ENCODE peak calls at places on chromosome 20, in eight cellular contexts. One of them, this sample, is unnamed.

GRCh38 chr20:53930651-53931504 is 139.5 kb downstream of the BCAS1 start:
- DNase-seq in brain microvascular endothelial cell: no peak
- DNase-seq in heart right ventricle: no peak
- DNase-seq in body of pancreas: no peak
- DNase-seq in IMR-90: peak; percentile 34
- DNase-seq in breast epithelium: no peak
- DNase-seq in fibroblast of the aortic adventitia: no peak
- DNase-seq in GM06990: no peak
- DNase-seq in this sample: no peak

GRCh38 chr20:17806739-17807441 is 107.1 kb downstream of the BANF2 start:
- DNase-seq in brain microvascular endothelial cell: peak; percentile 58
- DNase-seq in heart right ventricle: peak; percentile 88
- DNase-seq in body of pancreas: peak; percentile 94
- DNase-seq in IMR-90: peak; percentile 78
- DNase-seq in breast epithelium: no peak
- DNase-seq in fibroblast of the aortic adventitia: peak; percentile 93
- DNase-seq in GM06990: no peak
- DNase-seq in this sample: peak; percentile 74

GRCh38 chr20:46683939-46684750 is 5.1 kb downstream of the TP53RK start:
- DNase-seq in brain microvascular endothelial cell: peak; percentile 76
- DNase-seq in heart right ventricle: peak; percentile 38
- DNase-seq in body of pancreas: peak; percentile 62
- DNase-seq in IMR-90: peak; percentile 80
- DNase-seq in breast epithelium: no peak
- DNase-seq in fibroblast of the aortic adventitia: peak; percentile 79
- DNase-seq in GM06990: no peak
- DNase-seq in this sample: peak; percentile 51

GRCh38 chr20:11205769-11206362 is 532.1 kb upstream of the JAG1 start:
- DNase-seq in brain microvascular endothelial cell: no peak
- DNase-seq in heart right ventricle: no peak
- DNase-seq in body of pancreas: no peak
- DNase-seq in IMR-90: no peak
- DNase-seq in breast epithelium: no peak
- DNase-seq in fibroblast of the aortic adventitia: no peak
- DNase-seq in GM06990: no peak
- DNase-seq in this sample: no peak

GRCh38 chr20:17771206-17772004 is 71.6 kb downstream of the BANF2 start:
- DNase-seq in brain microvascular endothelial cell: peak; percentile 1
- DNase-seq in heart right ventricle: no peak
- DNase-seq in body of pancreas: no peak
- DNase-seq in IMR-90: no peak
- DNase-seq in breast epithelium: no peak
- DNase-seq in fibroblast of the aortic adventitia: no peak
- DNase-seq in GM06990: no peak
- DNase-seq in this sample: no peak

GRCh38 chr20:51122931-51123658 is 100.2 kb upstream of the KCNG1 start:
- DNase-seq in brain microvascular endothelial cell: no peak
- DNase-seq in heart right ventricle: no peak
- DNase-seq in body of pancreas: no peak
- DNase-seq in IMR-90: no peak
- DNase-seq in breast epithelium: no peak
- DNase-seq in fibroblast of the aortic adventitia: no peak
- DNase-seq in GM06990: no peak
- DNase-seq in this sample: no peak

GRCh38 chr20:11917663-11918062 is at the start of gene BTBD3:
- DNase-seq in brain microvascular endothelial cell: peak; percentile 51
- DNase-seq in heart right ventricle: peak; percentile 83
- DNase-seq in body of pancreas: peak; percentile 88
- DNase-seq in IMR-90: peak; percentile 79
- DNase-seq in breast epithelium: no peak
- DNase-seq in fibroblast of the aortic adventitia: peak; percentile 78
- DNase-seq in GM06990: no peak
- DNase-seq in this sample: peak; percentile 49

GRCh38 chr20:8646716-8647115 is 422.2 kb upstream of the PLCB4 start:
- DNase-seq in brain microvascular endothelial cell: no peak
- DNase-seq in heart right ventricle: no peak
- DNase-seq in body of pancreas: no peak
- DNase-seq in IMR-90: peak; percentile 83
- DNase-seq in breast epithelium: no peak
- DNase-seq in fibroblast of the aortic adventitia: peak; percentile 74
- DNase-seq in GM06990: no peak
- DNase-seq in this sample: peak; percentile 45

GRCh38 chr20:41927655-41928054 is 309.5 kb upstream of the CHD6 start:
- DNase-seq in brain microvascular endothelial cell: no peak
- DNase-seq in heart right ventricle: no peak
- DNase-seq in body of pancreas: no peak
- DNase-seq in IMR-90: no peak
- DNase-seq in breast epithelium: no peak
- DNase-seq in fibroblast of the aortic adventitia: no peak
- DNase-seq in GM06990: no peak
- DNase-seq in this sample: no peak

GRCh38 chr20:50005378-50006020 is 22.7 kb downstream of the SNAI1 start:
- DNase-seq in brain microvascular endothelial cell: no peak
- DNase-seq in heart right ventricle: peak; percentile 62
- DNase-seq in body of pancreas: no peak
- DNase-seq in IMR-90: no peak
- DNase-seq in breast epithelium: no peak
- DNase-seq in fibroblast of the aortic adventitia: no peak
- DNase-seq in GM06990: no peak
- DNase-seq in this sample: no peak

GRCh38 chr20:47027042-47027441 is 132.4 kb downstream of the EYA2 start:
- DNase-seq in brain microvascular endothelial cell: no peak
- DNase-seq in heart right ventricle: no peak
- DNase-seq in body of pancreas: no peak
- DNase-seq in IMR-90: no peak
- DNase-seq in breast epithelium: no peak
- DNase-seq in fibroblast of the aortic adventitia: peak; percentile 16
- DNase-seq in GM06990: no peak
- DNase-seq in this sample: no peak

GRCh38 chr20:36542516-36543186 is 1.3 kb downstream of the MYL9 start:
- DNase-seq in brain microvascular endothelial cell: no peak
- DNase-seq in heart right ventricle: no peak
- DNase-seq in body of pancreas: no peak
- DNase-seq in IMR-90: no peak
- DNase-seq in breast epithelium: no peak
- DNase-seq in fibroblast of the aortic adventitia: no peak
- DNase-seq in GM06990: no peak
- DNase-seq in this sample: no peak
- H3K4me3 ChIP-seq in brain microvascular endothelial cell: peak overlapping the region; percentile 92
- H3K4me3 ChIP-seq in heart right ventricle: peak overlapping the region; percentile 97
- H3K4me3 ChIP-seq in body of pancreas: no peak overlapping the region
- H3K4me3 ChIP-seq in IMR-90: peak overlapping the region; percentile 89
- H3K4me3 ChIP-seq in breast epithelium: peak overlapping the region; percentile 97
- H3K4me3 ChIP-seq in fibroblast of the aortic adventitia: peak overlapping the region; percentile 86
- H3K4me3 ChIP-seq in GM06990: no peak overlapping the region
- H3K4me3 ChIP-seq in this sample: peak overlapping the region; percentile 87

GRCh38 chr20:12975833-12976608 is 32.8 kb upstream of the SPTLC3 start:
- DNase-seq in brain microvascular endothelial cell: no peak
- DNase-seq in heart right ventricle: no peak
- DNase-seq in body of pancreas: no peak
- DNase-seq in IMR-90: no peak
- DNase-seq in breast epithelium: no peak
- DNase-seq in fibroblast of the aortic adventitia: no peak
- DNase-seq in GM06990: no peak
- DNase-seq in this sample: no peak

GRCh38 chr20:12982098-12982497 is 26.7 kb upstream of the SPTLC3 start:
- DNase-seq in brain microvascular endothelial cell: no peak
- DNase-seq in heart right ventricle: no peak
- DNase-seq in body of pancreas: no peak
- DNase-seq in IMR-90: no peak
- DNase-seq in breast epithelium: no peak
- DNase-seq in fibroblast of the aortic adventitia: no peak
- DNase-seq in GM06990: no peak
- DNase-seq in this sample: no peak

GRCh38 chr20:12978613-12979495 is 29.9 kb upstream of the SPTLC3 start:
- DNase-seq in brain microvascular endothelial cell: no peak
- DNase-seq in heart right ventricle: no peak
- DNase-seq in body of pancreas: no peak
- DNase-seq in IMR-90: no peak
- DNase-seq in breast epithelium: no peak
- DNase-seq in fibroblast of the aortic adventitia: no peak
- DNase-seq in GM06990: no peak
- DNase-seq in this sample: no peak

GRCh38 chr20:12976720-12977633 is 31.8 kb upstream of the SPTLC3 start:
- DNase-seq in brain microvascular endothelial cell: no peak
- DNase-seq in heart right ventricle: no peak
- DNase-seq in body of pancreas: no peak
- DNase-seq in IMR-90: no peak
- DNase-seq in breast epithelium: no peak
- DNase-seq in fibroblast of the aortic adventitia: no peak
- DNase-seq in GM06990: no peak
- DNase-seq in this sample: no peak

DNA sequence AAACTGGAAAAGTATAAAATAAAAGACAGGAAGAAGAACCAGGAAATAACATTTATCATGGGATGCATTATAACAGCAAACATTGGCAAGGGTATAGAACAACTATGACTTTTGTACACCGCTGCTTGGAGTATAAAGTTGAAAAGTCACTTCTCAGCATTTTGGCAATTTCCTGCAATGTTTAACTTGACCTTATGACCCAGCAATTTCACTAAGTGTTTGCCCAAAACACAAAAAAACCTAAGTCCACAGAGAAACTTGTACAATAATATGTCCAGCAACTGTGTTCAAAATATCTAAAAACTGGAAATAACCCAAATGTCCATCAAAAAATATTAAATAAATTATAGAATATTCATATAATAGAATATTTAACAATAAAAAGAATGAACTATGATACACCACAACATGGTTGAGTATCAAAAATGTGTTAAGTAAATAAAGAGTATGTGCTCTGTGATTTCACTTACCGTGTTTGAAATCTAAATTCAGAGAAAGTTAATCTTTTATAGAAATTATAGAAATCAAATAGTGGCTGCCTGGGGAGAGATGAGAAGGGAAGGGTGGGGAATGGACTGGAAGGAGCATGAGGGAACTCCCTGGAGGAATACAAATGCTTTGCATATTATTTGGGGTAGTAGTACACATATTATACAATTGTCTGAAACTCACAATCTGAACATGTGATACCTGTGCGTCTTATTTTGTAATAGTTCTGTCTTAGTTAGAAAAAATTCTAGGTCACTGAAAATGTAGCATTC is 31.0 kb upstream of the SPTLC3 start:
- DNase-seq in brain microvascular endothelial cell: no peak
- DNase-seq in heart right ventricle: no peak
- DNase-seq in body of pancreas: no peak
- DNase-seq in IMR-90: no peak
- DNase-seq in breast epithelium: no peak
- DNase-seq in fibroblast of the aortic adventitia: no peak
- DNase-seq in GM06990: no peak
- DNase-seq in this sample: no peak
- H3K4me3 ChIP-seq in brain microvascular endothelial cell: no peak overlapping the region
- H3K4me3 ChIP-seq in heart right ventricle: no peak overlapping the region
- H3K4me3 ChIP-seq in body of pancreas: no peak overlapping the region
- H3K4me3 ChIP-seq in IMR-90: no peak overlapping the region
- H3K4me3 ChIP-seq in breast epithelium: no peak overlapping the region
- H3K4me3 ChIP-seq in fibroblast of the aortic adventitia: no peak overlapping the region
- H3K4me3 ChIP-seq in GM06990: no peak overlapping the region
- H3K4me3 ChIP-seq in this sample: no peak overlapping the region

GRCh38 chr20:63502671-63503172 is 3.8 kb upstream of the EEF1A2 start:
- DNase-seq in brain microvascular endothelial cell: no peak
- DNase-seq in heart right ventricle: no peak
- DNase-seq in body of pancreas: peak; percentile 16
- DNase-seq in IMR-90: no peak
- DNase-seq in breast epithelium: no peak
- DNase-seq in fibroblast of the aortic adventitia: no peak
- DNase-seq in GM06990: no peak
- DNase-seq in this sample: no peak

GRCh38 chr20:63500151-63500901 is 1.4 kb upstream of the EEF1A2 start:
- DNase-seq in brain microvascular endothelial cell: no peak
- DNase-seq in heart right ventricle: no peak
- DNase-seq in body of pancreas: no peak
- DNase-seq in IMR-90: no peak
- DNase-seq in breast epithelium: no peak
- DNase-seq in fibroblast of the aortic adventitia: no peak
- DNase-seq in GM06990: no peak
- DNase-seq in this sample: no peak

GRCh38 chr20:63499333-63499969 is 568 bp upstream of the EEF1A2 start:
- DNase-seq in brain microvascular endothelial cell: no peak
- DNase-seq in heart right ventricle: no peak
- DNase-seq in body of pancreas: peak; percentile 13
- DNase-seq in IMR-90: no peak
- DNase-seq in breast epithelium: no peak
- DNase-seq in fibroblast of the aortic adventitia: no peak
- DNase-seq in GM06990: no peak
- DNase-seq in this sample: no peak

GRCh38 chr20:63501818-63502670 is 3.2 kb upstream of the EEF1A2 start:
- DNase-seq in brain microvascular endothelial cell: no peak
- DNase-seq in heart right ventricle: peak; percentile 85
- DNase-seq in body of pancreas: peak; percentile 62
- DNase-seq in IMR-90: peak; percentile 16
- DNase-seq in breast epithelium: no peak
- DNase-seq in fibroblast of the aortic adventitia: no peak
- DNase-seq in GM06990: no peak
- DNase-seq in this sample: no peak

DNA sequence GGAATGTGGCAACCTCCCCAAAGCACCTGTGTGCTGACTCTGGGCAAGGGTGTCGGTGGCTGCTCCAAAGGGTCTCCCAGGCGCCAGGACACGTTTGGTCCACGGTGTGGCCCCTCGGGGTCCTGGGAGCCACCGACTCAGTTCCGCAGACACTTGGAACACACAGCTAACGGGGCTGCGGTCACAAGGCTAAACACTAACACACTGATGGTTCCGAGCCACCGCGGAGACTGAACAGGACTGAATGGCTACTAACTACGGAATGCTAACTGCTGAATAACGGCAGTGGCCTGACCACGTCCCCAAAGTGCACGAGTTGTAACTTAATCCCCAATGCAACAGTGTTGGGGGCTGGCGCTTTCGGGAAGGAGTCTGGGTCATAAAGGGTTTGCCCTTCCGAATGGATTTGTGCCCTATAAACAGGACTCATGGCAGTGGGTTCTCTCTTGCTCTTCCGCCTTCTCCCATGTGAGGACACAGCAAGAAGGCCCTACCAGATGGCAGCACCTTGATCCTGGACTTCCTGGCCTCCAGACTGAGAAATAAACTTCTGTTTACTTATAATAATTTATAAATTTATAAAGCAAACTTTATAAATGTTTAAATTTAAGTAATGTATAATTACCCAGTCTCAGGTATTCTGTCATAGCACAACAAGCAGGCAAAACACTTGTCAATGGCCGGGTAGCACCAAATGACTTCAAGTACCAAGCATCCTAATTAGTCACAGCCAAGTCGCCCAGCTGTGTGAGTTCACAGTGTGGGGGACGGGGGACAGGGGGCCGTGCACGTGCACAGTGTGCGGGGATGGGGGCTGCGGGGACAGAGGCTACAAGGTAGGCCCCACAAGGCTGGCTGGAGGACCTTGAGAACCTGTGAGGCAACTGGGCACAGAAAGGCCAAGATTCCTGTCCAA is 2.3 kb upstream of the EEF1A2 start:
- DNase-seq in brain microvascular endothelial cell: no peak
- DNase-seq in heart right ventricle: no peak
- DNase-seq in body of pancreas: no peak
- DNase-seq in IMR-90: no peak
- DNase-seq in breast epithelium: no peak
- DNase-seq in fibroblast of the aortic adventitia: no peak
- DNase-seq in GM06990: no peak
- DNase-seq in this sample: no peak
- H3K4me3 ChIP-seq in brain microvascular endothelial cell: no peak overlapping the region
- H3K4me3 ChIP-seq in heart right ventricle: no peak overlapping the region
- H3K4me3 ChIP-seq in body of pancreas: no peak overlapping the region
- H3K4me3 ChIP-seq in IMR-90: no peak overlapping the region
- H3K4me3 ChIP-seq in breast epithelium: no peak overlapping the region
- H3K4me3 ChIP-seq in fibroblast of the aortic adventitia: no peak overlapping the region
- H3K4me3 ChIP-seq in GM06990: no peak overlapping the region
- H3K4me3 ChIP-seq in this sample: no peak overlapping the region

GRCh38 chr20:63253065-63253437 is 1.2 kb downstream of the NKAIN4 start:
- DNase-seq in brain microvascular endothelial cell: no peak
- DNase-seq in heart right ventricle: no peak
- DNase-seq in body of pancreas: no peak
- DNase-seq in IMR-90: no peak
- DNase-seq in breast epithelium: no peak
- DNase-seq in fibroblast of the aortic adventitia: no peak
- DNase-seq in GM06990: no peak
- DNase-seq in this sample: no peak
- H3K4me3 ChIP-seq in brain microvascular endothelial cell: no peak overlapping the region
- H3K4me3 ChIP-seq in heart right ventricle: peak overlapping the region; percentile 33
- H3K4me3 ChIP-seq in body of pancreas: no peak overlapping the region
- H3K4me3 ChIP-seq in IMR-90: no peak overlapping the region
- H3K4me3 ChIP-seq in breast epithelium: peak overlapping the region; percentile 64
- H3K4me3 ChIP-seq in fibroblast of the aortic adventitia: no peak overlapping the region
- H3K4me3 ChIP-seq in GM06990: no peak overlapping the region
- H3K4me3 ChIP-seq in this sample: peak overlapping the region; percentile 21

This sample was measured in skeletal muscle cell.